ENCODE peak calls at places on chromosome 3, in seven cellular contexts. O is HepG2, V is PC-3, X is adrenal gland, D is progenitor cell of endocrine pancreas, I is Peyer's patch, H is omental fat pad. J is an unnamed sample.
A peak's percentile ranks its signal among the peaks of the same experiment; 100 is the strongest.

GRCh38 chr3:136044980-136045745 is 79.6 kb downstream of the PPP2R3A start:
- DNase-seq in I (no peak), O (no peak), H (no peak), V (no peak), D (no peak), X (no peak), J (no peak)

GRCh38 chr3:141940204-141940776 is 63.8 kb downstream of the ATP1B3 start:
- DNase-seq in V (peak; percentile 93), H (no peak), D (no peak), X (peak; percentile 56), O (no peak), I (peak; percentile 77), J (no peak)

GRCh38 chr3:56987238-56987932 is 73.1 kb upstream of the SPATA12 start:
- DNase-seq in V (no peak), O (no peak), D (no peak), H (no peak), X (no peak), I (no peak), J (no peak)

GRCh38 chr3:99970198-99970597 is 144.1 kb downstream of the FILIP1L start:
- DNase-seq in I (no peak), H (no peak), V (no peak), O (no peak), X (no peak), D (no peak), J (no peak)

GRCh38 chr3:176939022-176939817 is 258.1 kb downstream of the TBL1XR1 start:
- DNase-seq in V (peak; percentile 86), I (no peak), D (peak; percentile 11), H (no peak), O (peak; percentile 67), X (peak; percentile 54), J (no peak)

GRCh38 chr3:108391917-108392585 is 95.7 kb downstream of the HHLA2 start:
- DNase-seq in O (no peak), I (no peak), X (no peak), D (no peak), V (peak; percentile 84), H (no peak), J (no peak)

GRCh38 chr3:149476135-149476684 is 1.7 kb downstream of the TM4SF4 start:
- DNase-seq in V (no peak), D (no peak), I (no peak), O (no peak), X (no peak), H (no peak), J (no peak)

GRCh38 chr3:15637131-15637951 is 35.8 kb downstream of the BTD start:
- DNase-seq in D (no peak), H (no peak), I (no peak), V (no peak), X (no peak), O (no peak), J (no peak)

GRCh38 chr3:196419386-196419785 is 12.8 kb downstream of the UBXN7 start:
- DNase-seq in X (no peak), V (no peak), O (no peak), I (no peak), H (no peak), D (no peak), J (no peak)

GRCh38 chr3:18393906-18394305 is 31.2 kb downstream of the SATB1 start:
- DNase-seq in O (no peak), V (peak; percentile 58), I (no peak), X (no peak), H (no peak), D (no peak), J (no peak)

GRCh38 chr3:139120336-139120971 is 75.8 kb upstream of the PRR23C start:
- DNase-seq in D (no peak), H (no peak), I (no peak), V (peak; percentile 28), X (no peak), O (no peak), J (no peak)

GRCh38 chr3:127748754-127749327 is 73.5 kb downstream of the MGLL start:
- DNase-seq in V (no peak), H (no peak), X (no peak), D (no peak), I (peak; percentile 44), O (no peak), J (no peak)

GRCh38 chr3:107629556-107629955 is 106.8 kb downstream of the BBX start:
- DNase-seq in H (no peak), O (no peak), I (no peak), V (no peak), D (no peak), X (no peak), J (no peak)

GRCh38 chr3:102123590-102124190 is 274.4 kb downstream of the NFKBIZ start:
- DNase-seq in X (no peak), H (no peak), V (peak; percentile 59), I (no peak), O (no peak), D (no peak), J (no peak)

GRCh38 chr3:129625071-129625874 is 18.8 kb upstream of the PLXND1 start:
- DNase-seq in O (no peak), D (no peak), V (no peak), X (no peak), H (no peak), I (no peak), J (no peak)

GRCh38 chr3:129629011-129629410 is 22.5 kb upstream of the PLXND1 start:
- DNase-seq in I (no peak), D (no peak), V (no peak), O (no peak), H (no peak), X (no peak), J (no peak)

GRCh38 chr3:129628169-129628522 is 21.7 kb upstream of the PLXND1 start:
- DNase-seq in X (no peak), O (no peak), I (no peak), H (no peak), V (no peak), D (no peak), J (no peak)

GRCh38 chr3:129627350-129628168 is 21.1 kb upstream of the PLXND1 start:
- DNase-seq in V (peak; percentile 67), D (peak; percentile 54), X (no peak), I (peak; percentile 73), O (peak; percentile 77), H (no peak), J (peak; percentile 48)

DNA sequence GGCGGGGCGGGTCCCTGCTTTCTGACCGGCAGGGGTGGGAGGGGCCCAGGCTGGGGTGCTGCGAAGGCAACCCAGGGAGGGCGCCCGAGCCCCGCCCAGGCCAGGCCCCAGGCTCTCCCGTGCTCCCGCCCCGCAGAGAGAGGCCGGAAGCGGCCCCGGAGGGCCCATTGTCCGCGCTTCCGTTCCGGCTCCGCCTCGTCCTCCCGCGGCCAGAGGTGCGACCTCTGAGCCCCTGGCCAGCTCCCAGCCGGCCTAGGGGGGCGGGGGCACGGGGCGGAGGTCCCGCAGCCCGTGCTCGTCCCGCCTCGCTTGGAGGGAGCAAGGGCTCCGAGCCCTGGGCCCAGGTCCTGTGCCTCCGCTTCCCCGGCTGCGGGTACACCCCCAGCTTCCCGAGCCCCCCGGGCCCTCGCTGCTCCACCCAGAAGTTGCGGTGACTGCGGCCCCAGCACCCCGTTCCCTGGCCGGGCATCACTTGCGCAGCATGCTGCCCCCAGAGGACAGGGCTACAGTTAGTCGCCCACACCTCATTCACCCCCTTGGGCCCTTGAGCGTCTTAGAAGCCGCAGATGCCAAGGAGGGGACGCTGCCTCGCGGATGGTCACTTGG is 20.4 kb upstream of the PLXND1 start:
- DNase-seq in X (peak; percentile 87), D (peak; percentile 71), H (no peak), O (peak; percentile 90), V (peak; percentile 68), I (peak; percentile 94), J (peak; percentile 69)
- TF ChIP-seq CTCF in X (no peak), D (peak; percentile 22), H (no peak), O (peak; percentile 46), V (peak; percentile 23), I (no peak), J (no peak)

GRCh38 chr3:32078085-32078634 is 28.3 kb upstream of the GPD1L start:
- DNase-seq in V (no peak), H (no peak), O (no peak), D (no peak), X (no peak), I (no peak), J (no peak)

GRCh38 chr3:32078864-32079263 is 27.6 kb upstream of the GPD1L start:
- DNase-seq in H (no peak), O (no peak), I (no peak), X (no peak), V (no peak), D (no peak), J (no peak)

GRCh38 chr3:32077260-32078084 is 28.9 kb upstream of the GPD1L start:
- DNase-seq in O (peak; percentile 68), D (no peak), V (peak; percentile 22), I (peak; percentile 69), H (no peak), X (no peak), J (no peak)

GRCh38 chr3:32076566-32076965 is 29.9 kb upstream of the GPD1L start:
- DNase-seq in X (peak; percentile 58), H (no peak), I (no peak), V (peak; percentile 63), O (no peak), D (no peak), J (no peak)
- TF ChIP-seq CTCF in X (no peak), H (no peak), I (no peak), V (no peak), O (peak; percentile 21), D (no peak), J (no peak)

GRCh38 chr3:60186359-60186758 is 1064.9 kb downstream of the FHIT start:
- DNase-seq in I (no peak), H (no peak), X (no peak), V (no peak), D (no peak), O (no peak), J (no peak)

GRCh38 chr3:60177726-60178125 is 1073.5 kb downstream of the FHIT start:
- DNase-seq in D (no peak), H (no peak), I (no peak), X (no peak), V (no peak), O (no peak), J (no peak)

GRCh38 chr3:60178931-60179653 is 1072.2 kb downstream of the FHIT start:
- DNase-seq in H (no peak), O (no peak), I (no peak), D (no peak), V (no peak), X (no peak), J (no peak)

GRCh38 chr3:60185161-60185560 is 1066.1 kb downstream of the FHIT start:
- DNase-seq in X (no peak), O (no peak), I (no peak), V (no peak), D (no peak), H (no peak), J (no peak)

GRCh38 chr3:60182697-60183096 is 1068.6 kb downstream of the FHIT start:
- DNase-seq in O (no peak), D (no peak), H (no peak), V (no peak), X (no peak), I (no peak), J (no peak)
- TF ChIP-seq CTCF in O (no peak), D (no peak), H (no peak), V (no peak), X (no peak), I (no peak), J (no peak)

GRCh38 chr3:98705694-98706093 is 57.4 kb upstream of the ST3GAL6 start:
- DNase-seq in V (peak; percentile 54), I (no peak), O (no peak), X (no peak), H (no peak), D (no peak), J (no peak)
- TF ChIP-seq CTCF in V (peak; percentile 66), I (no peak), O (no peak), X (no peak), H (no peak), D (no peak), J (no peak)